ENCODE peak calls at places on chromosomes 6 and 20, in four cellular contexts. One of them, this sample, is unnamed. For H3K4me1, the result is how much of the 10 kb centered on the place peaks cover.

GRCh38 chr6:14709066-14709670 is 536.7 kb upstream of the JARID2 start:
- DNase-seq in H9: no peak
- DNase-seq in upper lobe of right lung: no peak
- DNase-seq in pancreas: no peak
- DNase-seq in this sample: no peak

GRCh38 chr20:58555078-58555765 is 40.0 kb upstream of the APCDD1L start:
- DNase-seq in pancreas: no peak
- DNase-seq in upper lobe of right lung: no peak
- DNase-seq in H9: peak
- DNase-seq in this sample: no peak

GRCh38 chr6:91098006-91098405 is 511.1 kb upstream of the MAP3K7 start:
- DNase-seq in upper lobe of right lung: no peak
- DNase-seq in pancreas: no peak
- DNase-seq in H9: no peak
- DNase-seq in this sample: no peak

GRCh38 chr6:31498748-31499147 is 803 bp downstream of the MICB start:
- DNase-seq in upper lobe of right lung: no peak
- DNase-seq in H9: no peak
- DNase-seq in pancreas: no peak
- DNase-seq in this sample: no peak

GRCh38 chr20:62368303-62368628 is 1.2 kb upstream of the LAMA5 start:
- DNase-seq in H9: no peak
- DNase-seq in pancreas: no peak
- DNase-seq in upper lobe of right lung: no peak
- DNase-seq in this sample: no peak

GRCh38 chr6:29553268-29554057 is 6.1 kb downstream of the UBD start:
- DNase-seq in pancreas: peak
- DNase-seq in H9: peak
- DNase-seq in upper lobe of right lung: peak
- DNase-seq in this sample: no peak

GRCh38 chr6:3309391-3310050 is 50.8 kb downstream of the PSMG4 start:
- DNase-seq in upper lobe of right lung: peak
- DNase-seq in pancreas: peak
- DNase-seq in H9: no peak
- DNase-seq in this sample: no peak

GRCh38 chr6:36349240-36349639 is 12.6 kb upstream of the BNIP5 start:
- DNase-seq in pancreas: no peak
- DNase-seq in H9: no peak
- DNase-seq in upper lobe of right lung: no peak
- DNase-seq in this sample: no peak

GRCh38 chr6:139912735-139913400 is 538.4 kb upstream of the CITED2 start:
- DNase-seq in H9: no peak
- DNase-seq in upper lobe of right lung: no peak
- DNase-seq in pancreas: no peak
- DNase-seq in this sample: no peak

GRCh38 chr20:23528867-23529431 is 38.0 kb downstream of the CST8 start:
- DNase-seq in H9: peak
- DNase-seq in upper lobe of right lung: no peak
- DNase-seq in pancreas: no peak
- DNase-seq in this sample: no peak

GRCh38 chr6:28207244-28208179 is 17.6 kb upstream of the ZSCAN9 start:
- DNase-seq in upper lobe of right lung: peak
- DNase-seq in pancreas: no peak
- DNase-seq in H9: peak
- DNase-seq in this sample: no peak

GRCh38 chr20:20450461-20451027 is 82.6 kb downstream of the INSM1 start:
- DNase-seq in pancreas: no peak
- DNase-seq in H9: no peak
- DNase-seq in upper lobe of right lung: no peak
- DNase-seq in this sample: no peak

GRCh38 chr6:80269331-80269730 is 162.9 kb downstream of the BCKDHB start:
- DNase-seq in pancreas: no peak
- DNase-seq in H9: no peak
- DNase-seq in upper lobe of right lung: no peak
- DNase-seq in this sample: no peak

GRCh38 chr6:117497237-117497636 is 14.8 kb downstream of the DCBLD1 start:
- DNase-seq in H9: no peak
- DNase-seq in upper lobe of right lung: no peak
- DNase-seq in pancreas: no peak
- DNase-seq in this sample: no peak

GRCh38 chr6:7542065-7542877 is 800 bp downstream of the DSP start:
- DNase-seq in upper lobe of right lung: peak
- DNase-seq in pancreas: peak
- DNase-seq in H9: peak
- DNase-seq in this sample: peak

GRCh38 chr6:152124432-152125074 is 317.1 kb downstream of the ESR1 start:
- DNase-seq in pancreas: no peak
- DNase-seq in upper lobe of right lung: no peak
- DNase-seq in H9: no peak
- DNase-seq in this sample: peak

GRCh38 chr20:4112490-4113420 is 97.4 kb upstream of the RNF24 start:
- DNase-seq in upper lobe of right lung: peak
- DNase-seq in H9: no peak
- DNase-seq in pancreas: peak
- DNase-seq in this sample: no peak

GRCh38 chr6:147285087-147285855 is 81.1 kb downstream of the STXBP5 start:
- DNase-seq in upper lobe of right lung: no peak
- DNase-seq in pancreas: no peak
- DNase-seq in H9: no peak
- DNase-seq in this sample: no peak

GRCh38 chr6:65170273-65170672 is 536.8 kb downstream of the EYS start:
- DNase-seq in pancreas: no peak
- DNase-seq in upper lobe of right lung: no peak
- DNase-seq in H9: no peak
- DNase-seq in this sample: no peak

GRCh38 chr20:45813489-45813888 is 1.0 kb downstream of the UBE2C start:
- DNase-seq in pancreas: no peak
- DNase-seq in upper lobe of right lung: no peak
- DNase-seq in H9: no peak
- DNase-seq in this sample: no peak

GRCh38 chr6:163419413-163420314 is 5.1 kb downstream of the QKI start:
- DNase-seq in pancreas: no peak
- DNase-seq in upper lobe of right lung: no peak
- DNase-seq in H9: no peak
- DNase-seq in this sample: no peak

GRCh38 chr20:54062812-54063280 is 7.5 kb downstream of the BCAS1 start:
- DNase-seq in pancreas: no peak
- DNase-seq in upper lobe of right lung: no peak
- DNase-seq in H9: no peak
- DNase-seq in this sample: peak

GRCh38 chr6:138559153-138559552 is 59.9 kb upstream of the NHSL1 start:
- DNase-seq in H9: no peak
- DNase-seq in pancreas: no peak
- DNase-seq in upper lobe of right lung: no peak
- DNase-seq in this sample: no peak
- H3K4me1 ChIP-seq in H9: under half
- H3K4me1 ChIP-seq in pancreas: under half
- H3K4me1 ChIP-seq in upper lobe of right lung: under half
- H3K4me1 ChIP-seq in this sample: under half

GRCh38 chr6:44256291-44257006 is 879 bp downstream of the SLC35B2 start:
- DNase-seq in upper lobe of right lung: no peak
- DNase-seq in H9: peak
- DNase-seq in pancreas: peak
- DNase-seq in this sample: peak
- H3K4me1 ChIP-seq in upper lobe of right lung: under half
- H3K4me1 ChIP-seq in H9: under half
- H3K4me1 ChIP-seq in pancreas: under half
- H3K4me1 ChIP-seq in this sample: under half

GRCh38 chr6:99424761-99425646 is at the start of gene PNISR:
- DNase-seq in pancreas: peak
- DNase-seq in upper lobe of right lung: peak
- DNase-seq in H9: peak
- DNase-seq in this sample: peak

GRCh38 chr6:99425647-99426453 is 742 bp upstream of the PNISR start:
- DNase-seq in pancreas: peak
- DNase-seq in H9: peak
- DNase-seq in upper lobe of right lung: peak
- DNase-seq in this sample: peak

GRCh38 chr6:99422912-99423311 is 2.2 kb downstream of the PNISR start:
- DNase-seq in pancreas: no peak
- DNase-seq in H9: no peak
- DNase-seq in upper lobe of right lung: no peak
- DNase-seq in this sample: no peak

GRCh38 chr6:99426454-99426762 is 1.3 kb upstream of the PNISR start:
- DNase-seq in H9: no peak
- DNase-seq in upper lobe of right lung: no peak
- DNase-seq in pancreas: no peak
- DNase-seq in this sample: no peak

GRCh38 chr6:99424022-99424421 is 1.1 kb downstream of the PNISR start:
- DNase-seq in upper lobe of right lung: no peak
- DNase-seq in pancreas: no peak
- DNase-seq in H9: no peak
- DNase-seq in this sample: no peak
- H3K4me1 ChIP-seq in upper lobe of right lung: half or more
- H3K4me1 ChIP-seq in pancreas: under half
- H3K4me1 ChIP-seq in H9: under half
- H3K4me1 ChIP-seq in this sample: under half

GRCh38 chr6:105594821-105595220 is 191.9 kb upstream of the PREP start:
- DNase-seq in H9: no peak
- DNase-seq in pancreas: no peak
- DNase-seq in upper lobe of right lung: no peak
- DNase-seq in this sample: no peak

GRCh38 chr6:105594272-105594671 is 191.4 kb upstream of the PREP start:
- DNase-seq in pancreas: no peak
- DNase-seq in upper lobe of right lung: no peak
- DNase-seq in H9: no peak
- DNase-seq in this sample: no peak

GRCh38 chr6:105595829-105596228 is 192.9 kb upstream of the PREP start:
- DNase-seq in pancreas: no peak
- DNase-seq in H9: no peak
- DNase-seq in upper lobe of right lung: no peak
- DNase-seq in this sample: no peak

GRCh38 chr6:105598264-105598663 is 195.4 kb upstream of the PREP start:
- DNase-seq in upper lobe of right lung: no peak
- DNase-seq in H9: no peak
- DNase-seq in pancreas: no peak
- DNase-seq in this sample: no peak

DNA sequence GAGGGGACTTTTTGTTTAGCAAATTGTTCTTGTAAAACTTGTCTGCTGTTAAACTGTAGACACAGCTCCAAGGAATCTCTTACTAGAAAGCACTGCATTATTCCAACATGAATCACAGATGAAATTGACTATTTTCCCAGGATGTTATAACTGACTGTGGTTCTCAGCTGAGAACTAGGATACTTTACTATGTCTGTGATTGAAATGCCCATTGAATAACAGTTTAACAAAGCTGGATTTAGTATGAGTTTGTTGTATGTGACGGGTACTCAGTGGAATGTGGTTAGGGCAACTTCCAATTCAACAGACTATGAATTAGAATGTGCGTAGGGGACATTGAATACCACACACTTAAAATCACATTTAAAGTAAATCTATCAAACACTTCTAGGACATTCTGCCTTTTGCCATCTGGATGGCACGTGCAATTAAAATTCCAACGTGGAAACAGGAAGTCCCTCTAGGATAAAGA is 193.4 kb upstream of the PREP start:
- DNase-seq in pancreas: no peak
- DNase-seq in H9: no peak
- DNase-seq in upper lobe of right lung: no peak
- DNase-seq in this sample: peak
- H3K4me1 ChIP-seq in pancreas: under half
- H3K4me1 ChIP-seq in H9: under half
- H3K4me1 ChIP-seq in upper lobe of right lung: under half
- H3K4me1 ChIP-seq in this sample: under half

GRCh38 chr6:119034827-119035458 is 43.5 kb downstream of the FAM184A start:
- DNase-seq in pancreas: no peak
- DNase-seq in upper lobe of right lung: no peak
- DNase-seq in H9: no peak
- DNase-seq in this sample: no peak

GRCh38 chr6:119036076-119036475 is 42.4 kb downstream of the FAM184A start:
- DNase-seq in upper lobe of right lung: no peak
- DNase-seq in pancreas: no peak
- DNase-seq in H9: no peak
- DNase-seq in this sample: peak

GRCh38 chr6:119035459-119035858 is 43.0 kb downstream of the FAM184A start:
- DNase-seq in pancreas: no peak
- DNase-seq in H9: peak
- DNase-seq in upper lobe of right lung: no peak
- DNase-seq in this sample: no peak

GRCh38 chr6:119037941-119038623 is 40.4 kb downstream of the FAM184A start:
- DNase-seq in upper lobe of right lung: no peak
- DNase-seq in H9: no peak
- DNase-seq in pancreas: no peak
- DNase-seq in this sample: no peak

DNA sequence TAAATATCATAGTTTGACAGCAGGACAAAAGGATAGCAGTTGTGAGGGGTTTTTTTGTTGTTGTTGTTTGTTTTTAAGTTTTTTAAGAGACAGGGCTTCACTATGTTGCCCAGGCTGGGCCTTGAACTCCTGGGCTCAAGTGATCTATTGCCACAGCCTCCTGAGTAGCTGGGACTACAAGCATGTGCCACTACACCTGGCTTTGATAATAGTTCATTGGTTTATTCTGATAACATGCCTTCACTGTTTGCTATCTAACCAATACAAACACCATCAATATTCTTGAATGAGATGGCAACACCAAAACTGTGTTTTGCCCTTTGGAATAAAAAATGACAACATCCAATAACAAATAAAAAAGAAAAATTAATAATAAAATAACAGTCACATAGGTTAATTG is 41.2 kb downstream of the FAM184A start:
- DNase-seq in upper lobe of right lung: no peak
- DNase-seq in H9: no peak
- DNase-seq in pancreas: no peak
- DNase-seq in this sample: no peak
- H3K4me1 ChIP-seq in upper lobe of right lung: under half
- H3K4me1 ChIP-seq in H9: under half
- H3K4me1 ChIP-seq in pancreas: under half
- H3K4me1 ChIP-seq in this sample: under half